ENCODE peak calls at places on chromosomes 7 and 10, in ten cellular contexts. R is astrocyte of the spinal cord, M is heart right ventricle, Q is adrenal gland, Y is gastrocnemius medialis, O is skeletal muscle cell, D is brain microvascular endothelial cell, N is heart left ventricle, F is fibroblast of lung, I is small intestine. W is an unnamed sample.

GRCh38 chr7:132395375-132395774 is 180.9 kb downstream of the PLXNA4 start:
- DNase-seq in M (no peak), O (no peak), Y (no peak), Q (no peak), F (no peak), I (no peak), D (no peak), N (no peak), R (no peak), W (no peak)

GRCh38 chr7:102072636-102073209 is 213.9 kb upstream of the SH2B2 start:
- DNase-seq in O (no peak), N (no peak), D (no peak), Y (no peak), R (no peak), F (no peak), M (no peak), Q (no peak), I (no peak), W (no peak)

GRCh38 chr10:1121311-1121970 is 65.3 kb downstream of the WDR37 start:
- DNase-seq in Y (no peak), O (no peak), M (no peak), Q (no peak), I (no peak), N (no peak), D (no peak), F (no peak), R (no peak), W (no peak)

GRCh38 chr10:651700-652099 is 37.8 kb downstream of the DIP2C start:
- DNase-seq in F (no peak), I (no peak), N (no peak), D (no peak), R (no peak), Q (no peak), O (no peak), Y (no peak), M (no peak), W (no peak)

GRCh38 chr7:141776374-141776773 is at the start of gene TAS2R4:
- DNase-seq in O (no peak), F (no peak), I (no peak), R (no peak), M (no peak), N (no peak), Y (no peak), Q (no peak), D (no peak), W (no peak)

GRCh38 chr10:11357361-11357760 is 254.1 kb downstream of the USP6NL start:
- DNase-seq in D (no peak), R (no peak), Y (no peak), N (no peak), O (no peak), F (no peak), I (no peak), Q (no peak), M (no peak), W (no peak)

GRCh38 chr10:102122450-102122849 is 2.3 kb upstream of the LDB1 start:
- DNase-seq in F (no peak), M (no peak), O (no peak), D (no peak), Q (no peak), Y (no peak), R (no peak), I (no peak), N (no peak), W (no peak)

GRCh38 chr7:113071465-113071864 is 15.2 kb downstream of the GPR85 start:
- DNase-seq in M (no peak), Q (peak; percentile 29), I (no peak), Y (no peak), R (peak; percentile 34), O (peak; percentile 41), D (no peak), N (no peak), F (peak; percentile 84), W (no peak)

GRCh38 chr10:43229208-43230061 is 37.4 kb downstream of the RASGEF1A start:
- DNase-seq in F (no peak), M (no peak), D (no peak), O (no peak), N (peak; percentile 72), I (peak; percentile 14), Y (peak; percentile 14), R (no peak), Q (peak; percentile 26), W (no peak)

GRCh38 chr10:43226851-43227845 is 39.7 kb downstream of the RASGEF1A start:
- DNase-seq in O (no peak), I (no peak), Q (peak; percentile 19), Y (peak; percentile 5), M (no peak), F (no peak), N (peak; percentile 49), R (no peak), D (no peak), W (no peak)

GRCh38 chr10:43230101-43230908 is 36.6 kb downstream of the RASGEF1A start:
- DNase-seq in M (no peak), Q (peak; percentile 15), Y (peak; percentile 4), N (peak; percentile 42), F (no peak), D (no peak), R (no peak), I (no peak), O (no peak), W (no peak)

GRCh38 chr10:43227911-43228782 is 38.7 kb downstream of the RASGEF1A start:
- DNase-seq in M (no peak), Y (peak; percentile 6), N (peak; percentile 34), O (no peak), I (no peak), Q (peak; percentile 14), D (no peak), F (no peak), R (no peak), W (no peak)

DNA sequence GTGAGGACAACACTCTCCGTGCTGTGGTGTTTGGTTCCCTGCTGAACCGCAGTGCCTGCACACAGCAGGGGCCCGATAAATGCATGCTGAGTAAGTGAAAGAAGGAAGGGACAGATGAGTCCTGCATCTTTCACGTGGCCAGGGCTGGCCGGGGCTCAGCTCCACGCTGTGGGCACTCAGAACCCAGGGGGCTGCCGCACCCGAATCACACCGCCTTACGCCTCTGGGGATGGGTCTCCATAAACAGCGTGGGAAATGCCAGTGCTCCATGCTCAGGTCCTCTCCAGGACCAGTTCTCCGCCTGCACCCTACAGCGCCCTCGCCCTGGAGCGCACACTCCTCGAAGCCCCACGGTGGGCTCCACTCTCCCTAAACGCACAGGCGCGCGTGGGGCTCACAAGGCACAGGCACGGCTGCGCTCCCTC is 38.1 kb downstream of the RASGEF1A start:
- DNase-seq in D (no peak), Q (peak; percentile 13), F (no peak), M (no peak), O (no peak), R (no peak), N (no peak), I (no peak), Y (no peak), W (no peak)
- H3K4me3 ChIP-seq in D (no peak overlapping the region), Q (no peak overlapping the region), F (no peak overlapping the region), M (no peak overlapping the region), O (no peak overlapping the region), R (no peak overlapping the region), N (peak overlapping the region; percentile 17), I (no peak overlapping the region), Y (no peak overlapping the region), W (no peak overlapping the region)

GRCh38 chr7:95395755-95396135 is 430 bp downstream of the PON3 start:
- DNase-seq in R (no peak), I (no peak), M (no peak), O (no peak), D (no peak), Y (no peak), N (no peak), F (no peak), Q (no peak), W (no peak)

GRCh38 chr7:95398155-95398940 is 2.2 kb upstream of the PON3 start:
- DNase-seq in Q (no peak), Y (no peak), O (no peak), F (no peak), R (no peak), I (peak; percentile 40), D (no peak), N (no peak), M (no peak), W (no peak)

GRCh38 chr7:95394370-95394769 is 1.8 kb downstream of the PON3 start:
- DNase-seq in Q (no peak), O (no peak), M (no peak), I (no peak), F (no peak), Y (no peak), R (no peak), N (no peak), D (no peak), W (no peak)

GRCh38 chr7:95396136-95397032 is at the start of gene PON3:
- DNase-seq in Y (peak; percentile 12), R (no peak), D (no peak), M (peak; percentile 11), Q (no peak), N (no peak), F (no peak), I (peak; percentile 71), O (no peak), W (no peak)

DNA sequence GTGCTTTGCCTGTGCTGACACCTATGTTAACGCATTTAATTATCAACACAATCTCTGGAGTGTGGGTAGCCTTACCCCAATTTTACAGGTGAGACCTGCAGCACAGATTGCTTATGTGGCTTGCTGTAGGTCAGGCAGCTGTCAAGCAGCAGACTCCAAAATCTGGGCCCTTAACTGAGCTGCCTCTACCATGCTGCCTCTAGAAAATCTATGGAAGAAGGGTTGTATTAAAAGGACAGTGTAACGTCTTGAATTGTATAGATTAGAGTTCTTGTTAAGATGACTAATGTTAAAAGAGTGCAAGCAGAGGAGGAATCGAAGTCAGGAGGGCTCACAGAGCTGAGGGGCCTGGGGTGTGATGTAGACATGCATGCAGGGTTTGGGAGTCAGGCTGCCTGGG is 1.2 kb upstream of the PON3 start:
- DNase-seq in D (no peak), M (no peak), R (no peak), Y (no peak), Q (no peak), I (no peak), N (no peak), O (no peak), F (no peak), W (no peak)
- H3K4me3 ChIP-seq in D (no peak overlapping the region), M (no peak overlapping the region), R (no peak overlapping the region), Y (no peak overlapping the region), Q (no peak overlapping the region), I (no peak overlapping the region), N (no peak overlapping the region), O (no peak overlapping the region), F (no peak overlapping the region), W (no peak overlapping the region)

DNA sequence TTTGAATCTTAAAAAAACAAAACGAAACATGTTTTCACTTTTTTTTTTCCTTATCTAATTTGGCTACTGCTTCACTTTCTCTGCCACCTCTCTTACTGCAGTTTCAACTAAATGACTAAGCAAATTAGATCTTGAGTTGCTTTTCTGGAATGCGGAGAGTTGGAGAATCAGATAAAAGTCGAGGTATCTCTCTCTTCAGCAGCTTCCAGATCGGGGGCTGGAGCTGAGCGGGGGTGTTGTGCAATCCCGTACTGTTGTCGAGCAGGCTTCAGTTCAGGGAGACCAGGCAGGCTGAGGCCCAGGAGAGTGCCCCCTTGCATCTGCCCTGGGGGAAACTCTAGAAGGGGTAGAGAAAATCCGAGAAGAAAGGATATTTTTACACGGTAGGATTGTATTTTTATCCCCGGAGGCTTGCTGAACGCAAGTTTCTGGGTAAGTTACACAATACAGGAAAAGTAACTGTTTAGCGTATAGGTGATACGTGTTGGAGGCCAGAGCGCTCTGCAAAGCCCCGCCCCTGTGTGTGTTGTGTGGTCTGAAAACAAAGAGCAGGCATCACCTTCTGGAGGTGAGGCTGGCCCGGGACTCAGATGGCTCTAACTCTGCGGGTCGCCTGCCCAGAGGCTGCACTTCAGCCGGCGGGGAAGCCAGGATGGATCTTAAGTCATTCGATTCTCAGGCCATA is 116.6 kb downstream of the KLF6 start:
- DNase-seq in R (peak; percentile 40), N (no peak), I (peak; percentile 74), D (peak; percentile 79), Q (peak; percentile 36), M (no peak), Y (no peak), F (peak; percentile 79), O (peak; percentile 72), W (peak; percentile 5)
- H3K4me3 ChIP-seq in R (no peak overlapping the region), N (no peak overlapping the region), I (no peak overlapping the region), D (no peak overlapping the region), Q (no peak overlapping the region), M (no peak overlapping the region), Y (no peak overlapping the region), F (no peak overlapping the region), O (no peak overlapping the region), W (no peak overlapping the region)

GRCh38 chr7:129947701-129948100 is 5.1 kb downstream of the UBE2H start:
- DNase-seq in Y (no peak), M (no peak), N (no peak), F (peak; percentile 69), Q (peak; percentile 53), R (peak; percentile 10), I (no peak), O (no peak), D (peak; percentile 7), W (no peak)

GRCh38 chr7:129948338-129948737 is 4.4 kb downstream of the UBE2H start:
- DNase-seq in I (no peak), M (no peak), F (no peak), R (no peak), D (no peak), Y (no peak), Q (no peak), N (no peak), O (no peak), W (no peak)

GRCh38 chr7:129948877-129949291 is 3.9 kb downstream of the UBE2H start:
- DNase-seq in M (peak; percentile 91), R (peak; percentile 92), N (peak; percentile 91), O (peak; percentile 85), Y (peak; percentile 88), I (peak; percentile 87), Q (peak; percentile 92), D (peak; percentile 89), F (peak; percentile 98), W (no peak)

GRCh38 chr7:129946282-129946681 is 6.5 kb downstream of the UBE2H start:
- DNase-seq in Q (no peak), I (no peak), D (no peak), Y (no peak), R (no peak), F (no peak), O (no peak), M (no peak), N (no peak), W (no peak)

GRCh38 chr7:129947001-129947400 is 5.8 kb downstream of the UBE2H start:
- DNase-seq in N (no peak), R (peak; percentile 30), F (no peak), O (no peak), I (no peak), Q (no peak), Y (no peak), M (no peak), D (no peak), W (no peak)
- H3K4me3 ChIP-seq in N (no peak overlapping the region), R (no peak overlapping the region), F (no peak overlapping the region), O (no peak overlapping the region), I (no peak overlapping the region), Q (no peak overlapping the region), Y (no peak overlapping the region), M (no peak overlapping the region), D (no peak overlapping the region), W (no peak overlapping the region)